ENCODE peak calls at places on chromosome 13, in six cellular contexts. Q is A549, N is endothelial cell of umbilical vein, M is GM12878, L is HepG2, S is K562. P is an unnamed sample.
A peak's percentile ranks its signal among the peaks of the same experiment; 100 is the strongest.

GRCh38 chr13:101423872-101424271 is 7.6 kb upstream of the NALCN start:
- DNase-seq in Q (no peak), N (no peak), M (no peak), L (no peak), S (no peak), P (no peak)

GRCh38 chr13:41061075-41061913 is at the start of gene WBP4:
- DNase-seq in Q (peak; percentile 95), N (peak; percentile 96), M (peak; percentile 82), L (peak; percentile 89), S (peak; percentile 71), P (peak; percentile 96)

GRCh38 chr13:73223372-73223781 is 164.6 kb downstream of the KLF5 start:
- DNase-seq in Q (no peak), N (no peak), M (peak; percentile 34), L (no peak), S (no peak), P (peak; percentile 20)

GRCh38 chr13:46687810-46688209 is 109.2 kb downstream of the ESD start:
- DNase-seq in Q (peak; percentile 36), N (no peak), M (no peak), L (peak; percentile 80), S (no peak), P (peak; percentile 70)

GRCh38 chr13:24693862-24694471 is 13.8 kb downstream of the ATP12A start:
- DNase-seq in Q (peak; percentile 71), N (peak; percentile 47), M (no peak), L (peak; percentile 60), S (peak; percentile 72), P (peak; percentile 76)

GRCh38 chr13:107650081-107650701 is 565.1 kb downstream of the LIG4 start:
- DNase-seq in Q (peak; percentile 27), N (peak; percentile 78), M (no peak), L (peak; percentile 16), S (peak; percentile 12), P (peak; percentile 58)

GRCh38 chr13:109088528-109088927 is 459.1 kb downstream of the MYO16 start:
- DNase-seq in Q (no peak), N (no peak), M (no peak), L (no peak), S (no peak), P (no peak)

GRCh38 chr13:69565334-69565733 is 542.3 kb upstream of the ATXN8OS start:
- DNase-seq in Q (peak; percentile 54), N (peak; percentile 5), M (peak; percentile 12), L (peak; percentile 52), S (peak; percentile 8), P (peak; percentile 63)

GRCh38 chr13:41216160-41216559 is 21.8 kb upstream of the KBTBD7 start:
- DNase-seq in Q (no peak), N (peak; percentile 60), M (no peak), L (peak; percentile 16), S (no peak), P (no peak)

GRCh38 chr13:24063281-24063851 is 97.2 kb upstream of the SPATA13 start:
- DNase-seq in Q (no peak), N (peak; percentile 40), M (no peak), L (no peak), S (no peak), P (peak; percentile 25)

GRCh38 chr13:91045351-91046034 is 302.0 kb upstream of the MIR17HG start:
- DNase-seq in Q (peak; percentile 22), N (no peak), M (no peak), L (no peak), S (no peak), P (peak; percentile 19)

GRCh38 chr13:85798999-85799646 is at the start of gene SLITRK6:
- DNase-seq in Q (peak; percentile 81), N (no peak), M (no peak), L (no peak), S (no peak), P (peak; percentile 3)

GRCh38 chr13:28449826-28450773 is 44.8 kb downstream of the FLT1 start:
- DNase-seq in Q (no peak), N (peak; percentile 77), M (no peak), L (no peak), S (no peak), P (no peak)

GRCh38 chr13:113602291-113602970 is 17.9 kb downstream of the TFDP1 start:
- DNase-seq in Q (no peak), N (no peak), M (no peak), L (no peak), S (no peak), P (no peak)

GRCh38 chr13:100182894-100183490 is 94.1 kb downstream of the PCCA start:
- DNase-seq in Q (no peak), N (no peak), M (no peak), L (peak; percentile 53), S (no peak), P (no peak)

GRCh38 chr13:91894311-91894710 is 495.9 kb downstream of the GPC5 start:
- DNase-seq in Q (no peak), N (peak; percentile 43), M (no peak), L (no peak), S (no peak), P (no peak)

DNA sequence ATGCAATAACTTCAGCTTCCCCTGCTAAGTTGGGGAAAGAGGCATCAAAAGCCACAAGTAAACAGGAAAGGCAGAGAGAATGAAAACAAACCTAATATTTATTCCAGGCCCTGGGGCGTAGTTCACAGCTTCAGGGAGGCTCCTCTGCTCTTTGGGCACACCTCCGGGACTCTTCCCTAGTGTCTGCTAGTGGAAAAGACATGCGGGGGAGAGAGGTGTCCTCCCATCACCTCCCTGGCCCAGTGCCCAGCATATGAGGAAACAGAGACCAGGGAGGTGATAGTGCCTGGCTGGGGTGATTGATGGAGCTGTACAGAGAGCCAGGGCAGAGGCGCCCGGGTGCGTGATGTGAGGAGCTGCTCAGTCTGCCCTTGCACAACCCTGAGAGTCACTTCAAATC is 71.0 kb downstream of the RASL11A start:
- DNase-seq in Q (peak; percentile 9), N (no peak), M (no peak), L (no peak), S (peak; percentile 14), P (no peak)
- TF ChIP-seq MYC in Q (no peak), N (no peak), M (no peak), L (no peak), S (no peak), P (no peak)

GRCh38 chr13:79423801-79424642 is 18.0 kb upstream of the RBM26 start:
- DNase-seq in Q (peak; percentile 44), N (peak; percentile 53), M (no peak), L (peak; percentile 29), S (peak; percentile 14), P (peak; percentile 65)
- TF ChIP-seq MAX in Q (no peak), N (no peak), M (no peak), L (no peak), S (no peak), P (no peak)

GRCh38 chr13:30865131-30866009 is 40.7 kb upstream of the MEDAG start:
- DNase-seq in Q (peak; percentile 81), N (peak; percentile 92), M (no peak), L (peak; percentile 80), S (peak; percentile 61), P (peak; percentile 83)
- TF ChIP-seq POLR2A in Q (no peak), N (no peak), M (no peak), L (no peak), S (no peak), P (no peak)

DNA sequence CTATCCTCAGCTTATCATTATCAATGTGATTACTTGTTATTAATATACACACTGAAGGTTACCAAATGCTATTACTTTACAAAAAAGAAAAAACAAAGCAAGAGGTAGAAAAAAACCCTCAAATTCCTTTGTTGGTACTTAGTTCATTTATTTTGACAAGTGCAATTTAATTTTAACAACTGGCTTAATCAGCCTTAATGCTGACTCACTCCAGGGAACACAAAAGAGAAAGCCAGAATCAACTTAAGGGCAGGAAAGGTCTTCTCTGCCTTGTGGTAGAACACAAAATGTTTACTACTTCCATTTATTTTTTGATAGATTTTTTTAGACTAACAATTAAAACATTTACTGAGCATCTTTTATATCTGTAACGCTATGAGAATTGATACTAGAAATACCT is 417.1 kb downstream of the PCDH17 start:
- DNase-seq in Q (no peak), N (no peak), M (no peak), L (no peak), S (no peak), P (no peak)
- TF ChIP-seq MYC in Q (no peak), N (no peak), M (no peak), L (no peak), S (no peak), P (no peak)

DNA sequence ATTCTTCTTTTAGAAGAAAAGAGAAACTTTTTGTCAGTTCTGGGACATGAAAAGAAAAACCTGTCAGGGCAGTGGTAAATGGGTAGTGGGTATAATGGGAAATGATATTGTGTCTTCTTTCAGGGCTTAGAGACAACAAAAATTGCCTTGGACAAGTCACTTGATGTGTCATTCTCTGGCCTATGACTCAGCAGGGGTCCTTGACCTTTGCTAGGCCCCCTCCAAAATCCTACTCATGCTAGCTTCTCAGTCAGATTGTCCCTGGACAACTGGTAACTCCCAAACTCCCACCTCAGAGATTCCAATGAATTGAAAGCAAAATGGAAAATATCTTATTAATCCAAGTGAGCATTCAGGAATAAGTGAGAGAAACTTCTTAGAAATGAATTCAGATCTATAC is 258.8 kb upstream of the SPRY2 start:
- DNase-seq in Q (no peak), N (no peak), M (no peak), L (no peak), S (peak; percentile 61), P (no peak)
- TF ChIP-seq MAX in Q (no peak), N (no peak), M (no peak), L (no peak), S (no peak), P (no peak)

GRCh38 chr13:42574435-42575311 is 721 bp downstream of the TNFSF11 start:
- DNase-seq in Q (no peak), N (no peak), M (no peak), L (no peak), S (no peak), P (no peak)

GRCh38 chr13:42577538-42577937 is 3.6 kb downstream of the TNFSF11 start:
- DNase-seq in Q (no peak), N (no peak), M (no peak), L (no peak), S (no peak), P (no peak)

GRCh38 chr13:42571895-42572294 is 2.1 kb upstream of the TNFSF11 start:
- DNase-seq in Q (no peak), N (no peak), M (no peak), L (no peak), S (no peak), P (no peak)

GRCh38 chr13:42574011-42574410 is at the start of gene TNFSF11:
- DNase-seq in Q (no peak), N (no peak), M (no peak), L (no peak), S (no peak), P (no peak)

GRCh38 chr13:42575938-42576337 is 2.0 kb downstream of the TNFSF11 start:
- DNase-seq in Q (no peak), N (no peak), M (no peak), L (no peak), S (no peak), P (no peak)
- TF ChIP-seq POLR2A in Q (no peak), N (no peak), M (no peak), L (no peak), S (no peak), P (no peak)

GRCh38 chr13:61162636-61163035 is 253.0 kb downstream of the PCDH20 start:
- DNase-seq in Q (no peak), N (no peak), M (no peak), L (no peak), S (no peak), P (no peak)
- TF ChIP-seq MYC in Q (no peak), N (no peak), M (no peak), L (no peak), S (no peak), P (no peak)

P was measured in NB4.